ENCODE peak calls at places on chromosomes 6 and 20, in eight cellular contexts. I is ovary; P is esophagus squamous epithelium; O is A673; X is neural progenitor cell; S is left lung; U is effector memory CD4-positive, alpha-beta T cell; Q is OCI-LY7. Y is an unnamed sample.
A peak's percentile ranks its signal among the peaks of the same experiment; 100 is the strongest.

GRCh38 chr20:21396045-21396893 is 1.1 kb downstream of the NKX2-4 start:
- DNase-seq in U (no peak), Q (no peak), X (peak; percentile 64), P (no peak), I (peak; percentile 18), S (no peak), O (no peak), Y (peak; percentile 75)

GRCh38 chr6:20707870-20708269 is 173.6 kb downstream of the CDKAL1 start:
- DNase-seq in O (no peak), X (no peak), S (no peak), Q (no peak), U (no peak), P (no peak), I (no peak), Y (no peak)

GRCh38 chr6:134678436-134678889 is 271.4 kb downstream of the ALDH8A1 start:
- DNase-seq in I (peak; percentile 42), Q (no peak), S (no peak), P (no peak), U (no peak), X (no peak), O (peak; percentile 87), Y (no peak)

GRCh38 chr20:63525185-63525584 is 4.6 kb downstream of the PPDPF start:
- DNase-seq in I (no peak), O (no peak), S (no peak), Q (no peak), P (no peak), X (no peak), U (no peak), Y (peak; percentile 26)

GRCh38 chr20:63536241-63536977 is 767 bp downstream of the PTK6 start:
- DNase-seq in O (peak; percentile 52), Q (no peak), I (no peak), U (no peak), P (no peak), S (no peak), X (no peak), Y (no peak)

GRCh38 chr6:7809346-7809745 is 83.4 kb downstream of the BMP6 start:
- DNase-seq in X (no peak), O (no peak), P (no peak), Q (no peak), I (no peak), S (no peak), U (no peak), Y (no peak)

GRCh38 chr6:75611702-75612375 is 10.2 kb downstream of the SENP6 start:
- DNase-seq in X (no peak), O (no peak), S (no peak), Q (no peak), U (no peak), I (no peak), P (no peak), Y (no peak)

GRCh38 chr6:85506441-85507093 is 56.7 kb downstream of the NT5E start:
- DNase-seq in U (no peak), O (no peak), S (no peak), X (no peak), Q (no peak), I (no peak), P (no peak), Y (no peak)

GRCh38 chr20:3686867-3687321 is 5.1 kb upstream of the ADAM33 start:
- DNase-seq in X (no peak), P (no peak), I (peak; percentile 87), S (peak; percentile 71), O (peak; percentile 52), Q (no peak), U (no peak), Y (no peak)

GRCh38 chr20:15576401-15576800 is 996.8 kb downstream of the KIF16B start:
- DNase-seq in I (no peak), O (no peak), S (no peak), U (no peak), X (no peak), P (no peak), Q (no peak), Y (no peak)

GRCh38 chr6:134892362-134892761 is 57.5 kb downstream of the ALDH8A1 start:
- DNase-seq in X (no peak), Q (no peak), S (no peak), P (no peak), O (no peak), U (no peak), I (no peak), Y (no peak)

GRCh38 chr6:132218063-132218696 is 183.1 kb downstream of the MOXD1 start:
- DNase-seq in P (no peak), X (no peak), O (peak; percentile 35), S (no peak), Q (peak; percentile 33), U (no peak), I (no peak), Y (no peak)

GRCh38 chr20:58840816-58841538 is 9.7 kb downstream of the GNAS-AS1 start:
- DNase-seq in O (no peak), Q (no peak), X (peak; percentile 45), U (no peak), I (no peak), S (no peak), P (no peak), Y (peak; percentile 61)
- H3K4me3 ChIP-seq in O (no peak overlapping the region), Q (no peak overlapping the region), X (peak overlapping the region; percentile 49), U (no peak overlapping the region), I (no peak overlapping the region), S (no peak overlapping the region), P (no peak overlapping the region), Y (peak overlapping the region; percentile 41)

GRCh38 chr6:36098253-36098919 is 31.9 kb upstream of the MAPK13 start:
- DNase-seq in S (no peak), Q (no peak), O (no peak), I (no peak), P (no peak), X (no peak), U (no peak), Y (no peak)

GRCh38 chr6:36101691-36102090 is 28.6 kb upstream of the MAPK13 start:
- DNase-seq in U (no peak), I (no peak), P (no peak), X (no peak), S (no peak), O (no peak), Q (no peak), Y (no peak)

GRCh38 chr6:36095497-36096391 is 34.6 kb upstream of the MAPK13 start:
- DNase-seq in Q (no peak), S (no peak), I (no peak), X (no peak), O (no peak), U (no peak), P (no peak), Y (no peak)

GRCh38 chr6:36098920-36099647 is 31.2 kb upstream of the MAPK13 start:
- DNase-seq in P (no peak), Q (no peak), U (no peak), I (no peak), O (no peak), S (no peak), X (peak; percentile 64), Y (peak; percentile 33)

GRCh38 chr6:36099872-36100483 is 30.3 kb upstream of the MAPK13 start:
- DNase-seq in Q (no peak), S (no peak), O (peak; percentile 57), X (no peak), U (peak; percentile 22), P (no peak), I (no peak), Y (no peak)
- H3K36me3 ChIP-seq in Q (peaks cover 38% of the 10 kb centered on the region), S (no peaks in the 10 kb centered on the region), O (peaks cover 27% of the 10 kb centered on the region), X (no peaks in the 10 kb centered on the region), U (peaks cover 12% of the 10 kb centered on the region), P (peaks cover 10% of the 10 kb centered on the region), I (no peaks in the 10 kb centered on the region), Y (peaks cover 4% of the 10 kb centered on the region)

GRCh38 chr6:76771076-76771634 is 692.1 kb downstream of the HTR1B start:
- DNase-seq in U (no peak), O (no peak), I (no peak), X (no peak), Q (no peak), P (no peak), S (no peak), Y (no peak)

GRCh38 chr6:76772951-76773350 is 690.3 kb downstream of the HTR1B start:
- DNase-seq in S (no peak), P (no peak), O (no peak), I (no peak), X (no peak), U (no peak), Q (no peak), Y (no peak)

GRCh38 chr6:76776876-76777275 is 686.4 kb downstream of the HTR1B start:
- DNase-seq in O (no peak), S (no peak), U (no peak), Q (no peak), X (no peak), I (no peak), P (no peak), Y (no peak)

GRCh38 chr6:76779068-76779467 is 684.2 kb downstream of the HTR1B start:
- DNase-seq in Q (no peak), U (no peak), I (no peak), P (no peak), S (no peak), O (no peak), X (no peak), Y (no peak)

GRCh38 chr6:76774750-76775396 is 688.4 kb downstream of the HTR1B start:
- DNase-seq in I (peak; percentile 64), S (no peak), X (peak; percentile 4), Q (no peak), U (no peak), O (no peak), P (no peak), Y (no peak)
- H3K4me3 ChIP-seq in I (no peak overlapping the region), S (no peak overlapping the region), X (no peak overlapping the region), Q (no peak overlapping the region), U (no peak overlapping the region), O (no peak overlapping the region), P (no peak overlapping the region), Y (no peak overlapping the region)

GRCh38 chr6:4032475-4032874 is 46.5 kb downstream of the FAM217A start:
- DNase-seq in I (no peak), U (no peak), P (no peak), O (peak; percentile 28), S (no peak), Q (no peak), X (no peak), Y (no peak)

GRCh38 chr6:4031442-4031841 is 47.5 kb downstream of the FAM217A start:
- DNase-seq in Q (no peak), S (no peak), I (no peak), O (no peak), X (no peak), U (no peak), P (no peak), Y (no peak)

GRCh38 chr6:4039348-4039747 is 39.6 kb downstream of the FAM217A start:
- DNase-seq in U (no peak), X (no peak), Q (no peak), O (no peak), S (no peak), I (no peak), P (no peak), Y (no peak)

GRCh38 chr6:4041480-4041879 is 37.5 kb downstream of the FAM217A start:
- DNase-seq in Q (no peak), P (no peak), I (no peak), X (no peak), S (no peak), U (no peak), O (peak; percentile 55), Y (no peak)

GRCh38 chr6:4036581-4036980 is 42.4 kb downstream of the FAM217A start:
- DNase-seq in O (no peak), P (no peak), S (no peak), I (no peak), X (no peak), Q (no peak), U (no peak), Y (no peak)
- H3K36me3 ChIP-seq in O (peaks cover 74% of the 10 kb centered on the region), P (peaks cover 2% of the 10 kb centered on the region), S (no peaks in the 10 kb centered on the region), I (no peaks in the 10 kb centered on the region), X (peaks cover 36% of the 10 kb centered on the region), Q (peaks cover 94% of the 10 kb centered on the region), U (peaks cover 56% of the 10 kb centered on the region), Y (peaks cover 22% of the 10 kb centered on the region)